ENCODE peak calls at places on chromosomes 4 and X, in four cellular contexts. W is left ventricle myocardium inferior, G is KBM-7, F is iPS DF 19.7. N is an unnamed sample.

GRCh38 chr4:110275871-110276270 is 77.5 kb upstream of the ELOVL6 start:
- DNase-seq in G (no peak), F (no peak), W (no peak), N (no peak)

GRCh38 chr4:170420255-170420693 is 330.5 kb upstream of the AADAT start:
- DNase-seq in W (no peak), F (no peak), G (peak; percentile 97), N (no peak)

GRCh38 chrX:14064632-14065432 is 35.1 kb upstream of the GEMIN8 start:
- DNase-seq in G (no peak), F (no peak), W (no peak), N (no peak)

GRCh38 chr4:184386271-184386781 is 88.0 kb downstream of the IRF2 start:
- DNase-seq in F (peak; percentile 79), G (no peak), W (peak; percentile 57), N (no peak)

GRCh38 chr4:72846280-72847111 is 223.0 kb downstream of the COX18 start:
- DNase-seq in W (no peak), G (peak; percentile 86), F (peak; percentile 42), N (peak; percentile 76)

GRCh38 chr4:103719320-103720204 is at the start of gene TACR3:
- DNase-seq in G (no peak), F (no peak), W (no peak), N (no peak)

GRCh38 chr4:5566526-5566925 is 141.8 kb downstream of the EVC2 start:
- DNase-seq in W (no peak), G (no peak), F (no peak), N (no peak)

GRCh38 chr4:128468485-128468989 is 180.9 kb upstream of the PGRMC2 start:
- DNase-seq in W (no peak), F (no peak), G (no peak), N (no peak)

GRCh38 chrX:38859602-38860001 is 58.3 kb downstream of the MID1IP1 start:
- DNase-seq in W (no peak), G (no peak), F (no peak), N (no peak)

GRCh38 chr4:80268081-80268823 is 1.8 kb downstream of the FGF5 start:
- DNase-seq in G (no peak), W (no peak), F (no peak), N (no peak)

GRCh38 chr4:155787113-155787710 is 28.4 kb downstream of the GUCY1B1 start:
- DNase-seq in F (no peak), G (peak; percentile 83), W (no peak), N (peak; percentile 77)

GRCh38 chrX:17654116-17654515 is 83.2 kb upstream of the SCML1 start:
- DNase-seq in W (no peak), G (no peak), F (no peak), N (no peak)

GRCh38 chr4:107808572-107808971 is 16.2 kb upstream of the SGMS2 start:
- DNase-seq in W (no peak), G (no peak), F (no peak), N (no peak)

GRCh38 chr4:150234246-150234645 is 156.0 kb downstream of the DCLK2 start:
- DNase-seq in G (no peak), W (no peak), F (no peak), N (no peak)

GRCh38 chr4:48578132-48578964 is 88.3 kb downstream of the ZAR1 start:
- DNase-seq in G (peak; percentile 77), W (no peak), F (no peak), N (no peak)

GRCh38 chr4:138576684-138577083 is 334.5 kb upstream of the SLC7A11 start:
- DNase-seq in G (peak; percentile 24), W (no peak), F (peak; percentile 47), N (no peak)

GRCh38 chr4:86670739-86671138 is 76.6 kb downstream of the PTPN13 start:
- DNase-seq in F (no peak), W (no peak), G (no peak), N (no peak)

GRCh38 chr4:30718889-30719252 is 1.3 kb upstream of the PCDH7 start:
- DNase-seq in W (no peak), F (no peak), G (no peak), N (peak; percentile 33)

GRCh38 chr4:974668-975067 is 1.3 kb upstream of the DGKQ start:
- DNase-seq in F (no peak), G (no peak), W (no peak), N (no peak)

GRCh38 chrX:19372170-19373033 is 28.7 kb downstream of the PDHA1 start:
- DNase-seq in W (peak; percentile 46), F (peak; percentile 17), G (peak; percentile 91), N (peak; percentile 74)

GRCh38 chr4:184420881-184421416 is 53.4 kb downstream of the IRF2 start:
- DNase-seq in G (no peak), W (no peak), F (no peak), N (no peak)

GRCh38 chr4:60944070-60944469 is 256.1 kb upstream of the ADGRL3 start:
- DNase-seq in F (no peak), G (no peak), W (no peak), N (peak; percentile 16)

GRCh38 chr4:38192516-38192915 is 232.3 kb downstream of the PTTG2 start:
- DNase-seq in F (no peak), W (no peak), G (no peak), N (no peak)

GRCh38 chrX:13747836-13748235 is 13.3 kb downstream of the OFD1 start:
- DNase-seq in G (peak; percentile 56), W (peak; percentile 18), F (no peak), N (no peak)

GRCh38 chr4:154984616-154985015 is 203.5 kb downstream of the RBM46 start:
- DNase-seq in W (no peak), G (no peak), F (no peak), N (no peak)

GRCh38 chrX:154304901-154305300 is 9.3 kb downstream of the TKTL1 start:
- DNase-seq in G (no peak), F (no peak), W (no peak), N (no peak)

N was measured in T47D.